ENCODE peak calls at places on chromosome 7, in ten cellular contexts. Y is bronchial epithelial cell; A is fibroblast of mammary gland; C is A549; U is GM12878; M is AG09309; K is mammary epithelial cell; W is heart left ventricle; B is CD4-positive, alpha-beta memory T cell; S is endothelial cell of umbilical vein. V is an unnamed sample.

GRCh38 chr7:380724-381210 is 90.8 kb downstream of the FOXL3 start:
- DNase-seq in Y (no peak), A (no peak), C (no peak), U (no peak), M (no peak), K (no peak), W (peak), B (no peak), S (no peak), V (no peak)

GRCh38 chr7:136685506-136685905 is 182.9 kb upstream of the CHRM2 start:
- DNase-seq in Y (no peak), A (no peak), C (no peak), U (no peak), M (no peak), K (no peak), W (no peak), B (no peak), S (no peak), V (no peak)

GRCh38 chr7:78226059-78226658 is 427.6 kb downstream of the PHTF2 start:
- DNase-seq in Y (peak), A (peak), C (peak), U (no peak), M (no peak), K (peak), W (peak), B (no peak), S (peak), V (peak)

GRCh38 chr7:12110425-12110824 is 100.7 kb upstream of the TMEM106B start:
- DNase-seq in Y (no peak), A (no peak), C (peak), U (no peak), M (no peak), K (no peak), W (no peak), B (no peak), S (no peak), V (no peak)

GRCh38 chr7:15685358-15686181 is 913 bp downstream of the MEOX2 start:
- DNase-seq in Y (no peak), A (peak), C (no peak), U (no peak), M (peak), K (peak), W (peak), B (no peak), S (peak), V (peak)

GRCh38 chr7:25770235-25770634 is 381.8 kb upstream of the NFE2L3 start:
- DNase-seq in Y (no peak), A (no peak), C (no peak), U (no peak), M (no peak), K (no peak), W (no peak), B (no peak), S (no peak), V (no peak)

GRCh38 chr7:85512802-85513201 is 325.9 kb upstream of the SEMA3D start:
- DNase-seq in Y (no peak), A (no peak), C (no peak), U (no peak), M (no peak), K (no peak), W (no peak), B (no peak), S (no peak), V (no peak)

GRCh38 chr7:157996359-157997079 is 591.1 kb downstream of the PTPRN2 start:
- DNase-seq in Y (no peak), A (no peak), C (no peak), U (no peak), M (no peak), K (no peak), W (no peak), B (no peak), S (no peak), V (no peak)

GRCh38 chr7:29071203-29071804 is 75.0 kb downstream of the CPVL start:
- DNase-seq in Y (no peak), A (no peak), C (no peak), U (no peak), M (no peak), K (no peak), W (no peak), B (no peak), S (no peak), V (no peak)

GRCh38 chr7:22582860-22583640 is 83.1 kb upstream of the STEAP1B start:
- DNase-seq in Y (peak), A (peak), C (peak), U (no peak), M (peak), K (peak), W (no peak), B (no peak), S (peak), V (peak)

GRCh38 chr7:55277916-55278315 is 87.2 kb upstream of the LANCL2 start:
- DNase-seq in Y (no peak), A (no peak), C (no peak), U (no peak), M (no peak), K (no peak), W (no peak), B (no peak), S (no peak), V (no peak)

GRCh38 chr7:149444260-149444659 is 16.6 kb downstream of the ZNF777 start:
- DNase-seq in Y (no peak), A (no peak), C (no peak), U (no peak), M (no peak), K (no peak), W (no peak), B (no peak), S (no peak), V (no peak)

GRCh38 chr7:108045669-108046068 is 42.7 kb upstream of the LAMB1 start:
- DNase-seq in Y (no peak), A (peak), C (no peak), U (no peak), M (no peak), K (no peak), W (no peak), B (no peak), S (peak), V (no peak)

GRCh38 chr7:131027287-131027773 is 293.3 kb upstream of the KLF14 start:
- DNase-seq in Y (peak), A (peak), C (no peak), U (no peak), M (peak), K (peak), W (peak), B (peak), S (no peak), V (peak)

GRCh38 chr7:102132209-102132752 is 154.4 kb upstream of the SH2B2 start:
- DNase-seq in Y (no peak), A (no peak), C (peak), U (no peak), M (no peak), K (no peak), W (no peak), B (no peak), S (no peak), V (no peak)

GRCh38 chr7:91239171-91239604 is 25.0 kb upstream of the FZD1 start:
- DNase-seq in Y (peak), A (peak), C (no peak), U (no peak), M (no peak), K (peak), W (no peak), B (no peak), S (peak), V (no peak)

GRCh38 chr7:85237721-85238120 is 50.9 kb upstream of the SEMA3D start:
- DNase-seq in Y (no peak), A (peak), C (no peak), U (no peak), M (no peak), K (no peak), W (no peak), B (no peak), S (no peak), V (no peak)

GRCh38 chr7:130292682-130293257 is at the start of gene CPA4:
- DNase-seq in Y (peak), A (peak), C (peak), U (no peak), M (peak), K (peak), W (peak), B (no peak), S (peak), V (peak)

GRCh38 chr7:90766814-90767564 is 170.9 kb downstream of the CDK14 start:
- DNase-seq in Y (peak), A (peak), C (peak), U (no peak), M (no peak), K (peak), W (peak), B (no peak), S (no peak), V (peak)

GRCh38 chr7:52758337-52758736 is 277.1 kb upstream of the POM121L12 start:
- DNase-seq in Y (no peak), A (no peak), C (no peak), U (no peak), M (no peak), K (no peak), W (peak), B (no peak), S (no peak), V (no peak)

GRCh38 chr7:79452032-79452494 is 1.4 kb downstream of the MAGI2 start:
- DNase-seq in Y (peak), A (peak), C (peak), U (no peak), M (no peak), K (peak), W (peak), B (no peak), S (peak), V (peak)

GRCh38 chr7:122364761-122365280 is 60.3 kb upstream of the FEZF1 start:
- DNase-seq in Y (no peak), A (no peak), C (no peak), U (no peak), M (no peak), K (no peak), W (no peak), B (no peak), S (peak), V (no peak)

GRCh38 chr7:86733783-86734182 is 90.1 kb downstream of the GRM3 start:
- DNase-seq in Y (peak), A (peak), C (peak), U (no peak), M (no peak), K (no peak), W (no peak), B (no peak), S (no peak), V (peak)

GRCh38 chr7:153433223-153433622 is 619.0 kb upstream of the DPP6 start:
- DNase-seq in Y (no peak), A (no peak), C (no peak), U (no peak), M (no peak), K (no peak), W (no peak), B (no peak), S (no peak), V (no peak)

GRCh38 chr7:106021211-106022067 is 58.4 kb downstream of the CDHR3 start:
- DNase-seq in Y (no peak), A (no peak), C (no peak), U (no peak), M (no peak), K (no peak), W (no peak), B (no peak), S (no peak), V (peak)

GRCh38 chr7:80480566-80480965 is 31.3 kb downstream of the GNAT3 start:
- DNase-seq in Y (no peak), A (no peak), C (no peak), U (no peak), M (no peak), K (no peak), W (no peak), B (no peak), S (no peak), V (no peak)

GRCh38 chr7:88254721-88255120 is 34.9 kb upstream of the SRI start:
- DNase-seq in Y (peak), A (peak), C (peak), U (no peak), M (no peak), K (peak), W (no peak), B (no peak), S (no peak), V (peak)

GRCh38 chr7:48059706-48060105 is 24.4 kb downstream of the C7orf57 start:
- DNase-seq in Y (no peak), A (no peak), C (no peak), U (no peak), M (no peak), K (no peak), W (no peak), B (no peak), S (no peak), V (no peak)

GRCh38 chr7:18518555-18518954 is 23.0 kb downstream of the HDAC9 start:
- DNase-seq in Y (no peak), A (no peak), C (no peak), U (no peak), M (no peak), K (no peak), W (no peak), B (no peak), S (no peak), V (no peak)

GRCh38 chr7:81583882-81584533 is 185.8 kb downstream of the HGF start:
- DNase-seq in Y (no peak), A (peak), C (no peak), U (no peak), M (no peak), K (no peak), W (no peak), B (no peak), S (no peak), V (peak)

GRCh38 chr7:90345548-90346319 is 782 bp upstream of the GTPBP10 start:
- DNase-seq in Y (peak), A (peak), C (peak), U (no peak), M (peak), K (peak), W (no peak), B (no peak), S (peak), V (peak)

GRCh38 chr7:109699661-109700060 is 1130.0 kb downstream of the DNAJB9 start:
- DNase-seq in Y (no peak), A (no peak), C (no peak), U (no peak), M (no peak), K (no peak), W (no peak), B (no peak), S (no peak), V (no peak)

GRCh38 chr7:109695386-109695785 is 1125.7 kb downstream of the DNAJB9 start:
- DNase-seq in Y (no peak), A (no peak), C (no peak), U (no peak), M (no peak), K (no peak), W (no peak), B (no peak), S (no peak), V (no peak)

GRCh38 chr7:109694122-109694521 is 1124.4 kb downstream of the DNAJB9 start:
- DNase-seq in Y (no peak), A (no peak), C (no peak), U (no peak), M (no peak), K (no peak), W (no peak), B (no peak), S (no peak), V (no peak)

GRCh38 chr7:109696723-109697122 is 1127.0 kb downstream of the DNAJB9 start:
- DNase-seq in Y (no peak), A (no peak), C (no peak), U (no peak), M (no peak), K (no peak), W (no peak), B (no peak), S (no peak), V (no peak)
- H3K4me3 ChIP-seq in Y (no peak), A (no peak), C (no peak), U (no peak), M (no peak), K (no peak), W (no peak), B (no peak), S (no peak), V (no peak)

DNA sequence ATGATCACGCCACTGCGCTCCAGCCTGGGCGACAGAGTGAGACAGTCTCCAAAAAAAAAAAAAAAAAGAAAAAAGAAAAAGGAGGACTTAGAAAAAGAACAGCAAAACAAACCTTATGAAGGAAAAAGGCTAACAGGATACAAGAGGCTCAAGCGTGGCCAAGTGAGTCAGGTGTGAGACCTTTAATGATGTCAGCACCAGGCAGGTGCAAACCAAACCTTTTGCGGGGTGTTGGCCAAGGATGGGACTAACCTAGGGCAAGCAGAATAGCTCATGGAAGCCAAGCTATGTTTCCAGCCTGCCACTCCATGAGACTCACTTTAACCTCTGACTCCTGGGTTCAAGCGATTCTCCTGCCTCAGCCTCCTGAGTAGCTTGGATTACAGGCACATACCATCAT is 11.3 kb upstream of the GNA12 start:
- DNase-seq in Y (peak), A (no peak), C (no peak), U (no peak), M (no peak), K (peak), W (no peak), B (no peak), S (no peak), V (peak)
- H3K4me3 ChIP-seq in Y (no peak), A (no peak), C (no peak), U (no peak), M (no peak), K (no peak), W (no peak), B (no peak), S (no peak), V (no peak)

DNA sequence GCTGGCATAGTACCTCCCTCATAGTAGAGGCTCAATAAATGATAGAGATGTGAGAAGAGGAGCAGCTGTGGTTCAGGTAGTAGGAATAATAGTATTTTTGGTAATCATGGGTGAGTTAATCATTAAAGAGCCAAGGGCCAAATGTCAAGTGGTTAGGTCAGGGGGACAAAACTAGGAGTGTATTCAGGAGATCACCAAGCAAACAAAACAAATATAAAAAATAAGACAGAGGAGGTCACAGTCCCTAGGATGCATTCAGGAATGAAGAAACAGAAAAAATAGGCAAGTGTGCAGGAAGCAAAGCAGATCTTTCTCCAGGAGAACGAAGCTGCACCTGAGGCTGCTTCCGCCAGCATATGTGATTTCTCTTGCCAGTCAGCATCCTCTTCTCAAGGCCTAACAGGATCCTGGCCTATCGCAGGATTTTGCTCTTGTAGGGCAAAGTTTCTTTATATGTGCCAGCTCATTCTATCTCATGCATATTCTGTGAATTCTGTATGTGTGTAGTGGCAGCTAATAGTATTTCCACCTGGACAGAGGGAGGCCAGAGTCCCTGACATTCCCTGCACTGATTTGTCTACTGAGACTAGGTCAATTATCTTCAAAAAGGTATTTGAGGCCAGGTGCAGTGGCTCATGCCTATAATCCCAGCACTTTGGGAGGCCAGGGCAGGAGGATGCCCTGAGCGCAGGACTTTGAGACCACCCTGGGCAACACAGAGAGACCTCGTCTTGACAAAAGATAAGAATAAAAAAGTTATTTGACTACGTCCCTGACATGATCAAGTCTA is 82.7 kb downstream of the AKR1D1 start:
- DNase-seq in Y (no peak), A (no peak), C (no peak), U (no peak), M (no peak), K (no peak), W (no peak), B (no peak), S (no peak), V (no peak)
- H3K4me3 ChIP-seq in Y (no peak), A (no peak), C (no peak), U (no peak), M (no peak), K (no peak), W (no peak), B (no peak), S (no peak), V (no peak)

GRCh38 chr7:140541513-140542192 is 62.3 kb upstream of the MKRN1 start:
- DNase-seq in Y (peak), A (peak), C (peak), U (no peak), M (peak), K (peak), W (peak), B (no peak), S (peak), V (peak)
- H3K4me3 ChIP-seq in Y (no peak), A (peak), C (peak), U (no peak), M (peak), K (no peak), W (no peak), B (no peak), S (no peak), V (no peak)

GRCh38 chr7:117119192-117119924 is 166.1 kb downstream of the ST7 start:
- DNase-seq in Y (peak), A (peak), C (peak), U (peak), M (peak), K (peak), W (peak), B (peak), S (peak), V (peak)
- H3K4me3 ChIP-seq in Y (no peak), A (no peak), C (no peak), U (no peak), M (no peak), K (no peak), W (no peak), B (no peak), S (no peak), V (no peak)

GRCh38 chr7:73606801-73607691 is 17.3 kb downstream of the MLXIPL start:
- DNase-seq in Y (no peak), A (peak), C (peak), U (no peak), M (no peak), K (no peak), W (peak), B (peak), S (peak), V (peak)
- H3K4me3 ChIP-seq in Y (no peak), A (no peak), C (no peak), U (no peak), M (peak), K (no peak), W (no peak), B (no peak), S (no peak), V (no peak)

DNA sequence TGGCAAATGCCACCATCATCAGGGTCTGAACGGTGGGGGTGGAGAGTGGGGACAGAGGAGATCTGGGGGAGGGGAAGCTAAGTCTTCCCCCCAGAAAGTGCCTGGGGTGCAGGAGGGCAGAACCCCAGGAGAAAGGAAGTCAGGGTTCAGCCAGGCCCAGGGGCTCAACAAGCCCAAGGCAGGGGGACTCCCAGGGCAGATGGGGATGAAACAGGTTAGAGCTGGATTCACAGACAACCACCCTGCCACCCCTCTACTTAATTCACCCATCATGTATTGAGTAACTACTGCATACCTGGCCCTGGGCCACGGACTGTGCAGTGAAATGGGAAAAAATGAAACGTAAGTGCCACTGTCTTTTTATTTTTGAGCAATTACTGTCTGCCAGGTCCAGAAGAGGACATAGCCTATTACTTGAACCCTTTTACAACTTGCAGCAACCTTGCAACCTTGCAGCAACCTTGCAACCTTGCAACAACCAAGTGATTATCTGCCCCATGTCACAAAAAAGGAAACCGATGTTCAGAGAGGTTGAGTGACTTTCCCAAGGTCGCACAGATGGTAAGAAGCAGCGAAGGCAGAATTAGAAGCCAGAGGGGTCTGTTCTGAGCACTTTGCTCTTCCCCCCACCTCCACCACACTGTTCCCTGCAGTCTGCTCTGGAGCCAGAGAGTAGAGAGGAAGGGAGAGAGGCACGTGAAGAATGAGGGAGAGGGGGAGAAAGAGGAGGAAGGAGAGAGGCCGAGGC is 4.8 kb downstream of the ELN start:
- DNase-seq in Y (no peak), A (no peak), C (no peak), U (no peak), M (no peak), K (no peak), W (no peak), B (no peak), S (no peak), V (no peak)
- H3K4me3 ChIP-seq in Y (no peak), A (no peak), C (no peak), U (no peak), M (no peak), K (no peak), W (no peak), B (no peak), S (no peak), V (no peak)

DNA sequence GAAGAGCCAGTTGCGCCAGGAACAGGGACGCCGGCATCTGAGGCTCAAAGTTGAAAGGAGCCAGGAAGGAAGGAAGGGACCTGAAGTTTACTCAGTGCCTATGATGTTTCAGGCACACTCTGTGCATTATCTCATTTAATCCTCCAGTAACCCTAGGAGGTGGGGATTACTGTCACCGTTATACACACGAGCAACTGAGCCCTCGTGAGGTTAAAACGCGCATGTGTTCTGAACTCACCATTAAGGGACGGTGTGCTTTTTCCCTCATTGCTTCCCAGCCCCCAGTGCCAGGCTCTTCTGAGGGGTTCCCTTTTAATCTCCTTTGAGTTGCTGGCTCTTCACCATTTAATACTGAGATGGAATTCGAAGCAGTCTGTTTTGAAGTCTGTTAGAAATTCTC is 102.1 kb downstream of the TAX1BP1 start:
- DNase-seq in Y (no peak), A (peak), C (no peak), U (no peak), M (no peak), K (no peak), W (no peak), B (no peak), S (no peak), V (no peak)
- H3K4me3 ChIP-seq in Y (no peak), A (no peak), C (no peak), U (no peak), M (no peak), K (no peak), W (no peak), B (no peak), S (no peak), V (no peak)